ENCODE peak calls at places on chromosomes 3 and 15, in six cellular contexts. Q is activated CD4-positive, alpha-beta T cell treated with anti-CD3 and anti-CD28 coated beads for 24 hours; G is sigmoid colon; K is mucosa of gallbladder; D is SW 1271; R is fibroblast of pulmonary artery. S is an unnamed sample.
A peak's percentile ranks its signal among the peaks of the same experiment; 100 is the strongest.

GRCh38 chr15:27057904-27058645 is 87.1 kb downstream of the GABRG3 start:
- DNase-seq in Q (no peak), G (no peak), R (peak; percentile 2), D (no peak), K (no peak), S (no peak)

GRCh38 chr15:90087454-90088154 is 14.7 kb downstream of the IDH2 start:
- DNase-seq in G (no peak), D (peak; percentile 23), R (peak; percentile 43), K (no peak), Q (no peak), S (peak; percentile 70)

GRCh38 chr15:70435872-70436271 is 327.5 kb downstream of the UACA start:
- DNase-seq in G (no peak), Q (no peak), R (no peak), K (no peak), D (no peak), S (no peak)

GRCh38 chr3:157590273-157590672 is 87.1 kb upstream of the VEPH1 start:
- DNase-seq in Q (no peak), G (no peak), R (no peak), K (no peak), D (no peak), S (no peak)

GRCh38 chr3:143634991-143635390 is 213.3 kb downstream of the SLC9A9 start:
- DNase-seq in G (no peak), R (no peak), K (no peak), Q (no peak), D (no peak), S (no peak)

GRCh38 chr3:175404667-175405066 is 545.5 kb downstream of the NAALADL2 start:
- DNase-seq in D (no peak), K (no peak), Q (no peak), G (no peak), R (no peak), S (no peak)

GRCh38 chr3:94115482-94115881 is 52.6 kb downstream of the NSUN3 start:
- DNase-seq in R (peak; percentile 62), G (no peak), D (peak; percentile 3), K (no peak), Q (no peak), S (peak; percentile 44)

GRCh38 chr3:50430950-50431435 is 71.7 kb upstream of the TMEM115 start:
- DNase-seq in K (no peak), G (no peak), R (no peak), Q (no peak), D (no peak), S (no peak)

GRCh38 chr15:25862469-25863066 is 559 bp downstream of the ATP10A start:
- DNase-seq in R (peak; percentile 12), Q (no peak), G (no peak), D (no peak), K (peak; percentile 54), S (no peak)

GRCh38 chr3:170331143-170331542 is 26.4 kb upstream of the SKIL start:
- DNase-seq in R (no peak), G (no peak), D (no peak), K (peak; percentile 82), Q (no peak), S (no peak)

GRCh38 chr3:141275973-141276372 is 44.3 kb downstream of the PXYLP1 start:
- DNase-seq in D (no peak), K (no peak), R (peak; percentile 67), G (no peak), Q (no peak), S (peak; percentile 98)

GRCh38 chr3:196609343-196609775 is 30.1 kb upstream of the NRROS start:
- DNase-seq in D (peak; percentile 74), Q (peak; percentile 96), K (peak; percentile 88), G (peak; percentile 94), R (peak; percentile 81), S (peak; percentile 89)